ENCODE peak calls at places on chromosomes 13 and 19, in nine cellular contexts. X is KG1; O is activated T-helper 1 cell treated with Interleukin-2 at 50 U/mL for 16 hours; Q is activated CD4-positive, alpha-beta T cell treated with anti-CD3 and anti-CD28 coated beads, Interleukin-2, amount 50 U/mL, for 24 hours; P is HEK293T; C is HT1080; N is OCI-LY7; T is activated T-cell treated with anti-CD3 and anti-CD28 coated beads for 24 hours; J is endothelial cell. Y is an unnamed sample.

GRCh38 chr13:103605546-103606326 is 539.5 kb upstream of the SLC10A2 start:
- DNase-seq in X (no peak), O (no peak), Q (no peak), P (no peak), C (peak; percentile 63), N (no peak), T (no peak), J (no peak), Y (no peak)

GRCh38 chr13:113802761-113803160 is 43.7 kb downstream of the TMEM255B start:
- DNase-seq in X (no peak), O (no peak), Q (no peak), P (no peak), C (no peak), N (no peak), T (no peak), J (no peak), Y (no peak)

GRCh38 chr19:58554494-58555368 is at the start of gene CHMP2A:
- DNase-seq in X (no peak), O (peak; percentile 97), Q (peak; percentile 96), P (peak; percentile 89), C (peak; percentile 96), N (peak; percentile 96), T (peak; percentile 98), J (peak; percentile 98), Y (peak; percentile 66)

GRCh38 chr19:58154287-58154678 is 3.7 kb upstream of the ZNF329 start:
- DNase-seq in X (no peak), O (no peak), Q (no peak), P (no peak), C (no peak), N (no peak), T (no peak), J (peak; percentile 15), Y (no peak)

GRCh38 chr19:42422576-42423461 is 4.4 kb downstream of the LIPE start:
- DNase-seq in X (peak; percentile 63), O (peak; percentile 44), Q (no peak), P (no peak), C (no peak), N (peak; percentile 88), T (peak; percentile 30), J (peak; percentile 50), Y (no peak)

GRCh38 chr19:42327381-42327780 is 1.9 kb downstream of the MEGF8 start:
- DNase-seq in X (no peak), O (no peak), Q (no peak), P (no peak), C (no peak), N (no peak), T (no peak), J (no peak), Y (no peak)

GRCh38 chr13:59112375-59112774 is 1051.4 kb downstream of the DIAPH3 start:
- DNase-seq in X (no peak), O (no peak), Q (no peak), P (no peak), C (peak; percentile 97), N (no peak), T (no peak), J (no peak), Y (peak; percentile 91)

GRCh38 chr13:100738176-100738855 is 63.7 kb upstream of the TMTC4 start:
- DNase-seq in X (no peak), O (no peak), Q (no peak), P (no peak), C (no peak), N (no peak), T (no peak), J (no peak), Y (no peak)

GRCh38 chr13:28822801-28823200 is 2.7 kb downstream of the MTUS2 start:
- DNase-seq in X (no peak), O (no peak), Q (no peak), P (no peak), C (no peak), N (no peak), T (no peak), J (no peak), Y (no peak)

GRCh38 chr19:37217533-37217854 is 520 bp upstream of the ZNF383 start:
- DNase-seq in X (no peak), O (no peak), Q (no peak), P (peak; percentile 79), C (no peak), N (no peak), T (no peak), J (no peak), Y (no peak)

GRCh38 chr13:37481858-37482227 is 116.7 kb downstream of the POSTN start:
- DNase-seq in X (no peak), O (no peak), Q (no peak), P (no peak), C (no peak), N (no peak), T (no peak), J (no peak), Y (no peak)

GRCh38 chr19:43820861-43821215 is 6.3 kb upstream of the ZNF283 start:
- DNase-seq in X (no peak), O (no peak), Q (no peak), P (no peak), C (no peak), N (no peak), T (no peak), J (no peak), Y (no peak)

GRCh38 chr13:30829145-30829544 is 76.9 kb upstream of the MEDAG start:
- DNase-seq in X (no peak), O (no peak), Q (no peak), P (no peak), C (peak; percentile 98), N (no peak), T (no peak), J (no peak), Y (peak; percentile 93)

GRCh38 chr13:109419896-109420295 is 366.5 kb downstream of the IRS2 start:
- DNase-seq in X (no peak), O (no peak), Q (no peak), P (no peak), C (no peak), N (no peak), T (no peak), J (no peak), Y (no peak)

GRCh38 chr19:49133621-49134454 is 14.5 kb downstream of the PPFIA3 start:
- DNase-seq in X (no peak), O (no peak), Q (no peak), P (peak; percentile 27), C (no peak), N (peak; percentile 48), T (no peak), J (no peak), Y (no peak)

GRCh38 chr19:14149509-14149994 is 13.2 kb upstream of the ASF1B start:
- DNase-seq in X (no peak), O (peak; percentile 52), Q (no peak), P (no peak), C (no peak), N (no peak), T (peak; percentile 28), J (no peak), Y (no peak)

GRCh38 chr19:3459322-3459881 is 20.9 kb downstream of the SMIM24 start:
- DNase-seq in X (no peak), O (no peak), Q (no peak), P (no peak), C (peak; percentile 36), N (no peak), T (no peak), J (no peak), Y (peak; percentile 93)

GRCh38 chr13:113211774-113212173 is 2.4 kb downstream of the CUL4A start:
- DNase-seq in X (no peak), O (no peak), Q (no peak), P (no peak), C (peak; percentile 23), N (peak; percentile 7), T (no peak), J (peak; percentile 46), Y (no peak)

GRCh38 chr19:35963514-35963913 is 27.3 kb downstream of the LRFN3 start:
- DNase-seq in X (no peak), O (no peak), Q (no peak), P (peak; percentile 54), C (peak; percentile 18), N (no peak), T (no peak), J (peak; percentile 83), Y (peak; percentile 41)

GRCh38 chr13:106573855-106574254 is 5.9 kb upstream of the ARGLU1 start:
- DNase-seq in X (no peak), O (no peak), Q (no peak), P (no peak), C (no peak), N (no peak), T (no peak), J (no peak), Y (no peak)

GRCh38 chr19:48510421-48511268 is 990 bp downstream of the LMTK3 start:
- DNase-seq in X (peak; percentile 30), O (peak; percentile 63), Q (peak; percentile 55), P (peak; percentile 69), C (peak; percentile 36), N (peak; percentile 76), T (peak; percentile 70), J (peak; percentile 70), Y (peak; percentile 21)

GRCh38 chr13:79483302-79483701 is 2.3 kb downstream of the NDFIP2 start:
- DNase-seq in X (no peak), O (no peak), Q (no peak), P (no peak), C (no peak), N (no peak), T (no peak), J (no peak), Y (no peak)

GRCh38 chr19:38229585-38230073 is 5.6 kb upstream of the DPF1 start:
- DNase-seq in X (no peak), O (peak; percentile 37), Q (peak; percentile 37), P (peak; percentile 75), C (peak; percentile 85), N (peak; percentile 96), T (peak; percentile 61), J (peak; percentile 67), Y (peak; percentile 81)

GRCh38 chr19:12647490-12648071 is 19.0 kb downstream of the MAN2B1 start:
- DNase-seq in X (no peak), O (no peak), Q (no peak), P (peak; percentile 63), C (no peak), N (no peak), T (no peak), J (no peak), Y (no peak)

GRCh38 chr19:34351382-34351802 is 13.6 kb upstream of the GPI start:
- DNase-seq in X (no peak), O (no peak), Q (no peak), P (no peak), C (peak; percentile 48), N (no peak), T (no peak), J (no peak), Y (peak; percentile 45)

GRCh38 chr19:10762656-10763055 is 44.8 kb downstream of the DNM2 start:
- DNase-seq in X (no peak), O (peak; percentile 26), Q (no peak), P (no peak), C (no peak), N (no peak), T (no peak), J (no peak), Y (peak; percentile 48)

GRCh38 chr19:4328243-4328990 is 10.2 kb downstream of the STAP2 start:
- DNase-seq in X (peak; percentile 82), O (peak; percentile 87), Q (peak; percentile 94), P (peak; percentile 92), C (peak; percentile 75), N (peak; percentile 22), T (peak; percentile 98), J (peak; percentile 96), Y (peak; percentile 19)

GRCh38 chr13:31073859-31074718 is 87.6 kb downstream of the HSPH1 start:
- DNase-seq in X (no peak), O (no peak), Q (no peak), P (no peak), C (peak; percentile 43), N (peak; percentile 96), T (no peak), J (no peak), Y (no peak)

GRCh38 chr13:44263920-44264610 is 109.6 kb upstream of the SERP2 start:
- DNase-seq in X (no peak), O (no peak), Q (no peak), P (no peak), C (no peak), N (no peak), T (no peak), J (no peak), Y (no peak)

GRCh38 chr19:34096020-34096915 is 76.0 kb upstream of the LSM14A start:
- DNase-seq in X (peak; percentile 2), O (no peak), Q (no peak), P (peak; percentile 50), C (peak; percentile 50), N (peak; percentile 68), T (no peak), J (peak; percentile 17), Y (peak; percentile 72)

GRCh38 chr19:1401138-1401888 is at the start of gene GAMT:
- DNase-seq in X (peak; percentile 43), O (peak; percentile 50), Q (no peak), P (peak; percentile 72), C (no peak), N (peak; percentile 62), T (peak; percentile 41), J (peak; percentile 55), Y (no peak)

Y was measured in A172.